ENCODE peak calls at places on chromosomes 12 and 14, in eight cellular contexts. W is SK-N-SH, L is DND-41, H is left ventricle myocardium inferior, N is heart right ventricle, B is neural crest cell, C is BE2C, I is IMR-90. X is an unnamed sample.

GRCh38 chr12:50618864-50619609 is 114.3 kb downstream of the DIP2B start:
- DNase-seq in C (no peak), W (no peak), B (no peak), I (peak), N (no peak), L (no peak), H (no peak), X (no peak)

GRCh38 chr12:90152897-90153624 is 444.4 kb upstream of the ATP2B1 start:
- DNase-seq in C (peak), B (peak), W (no peak), H (no peak), I (no peak), L (peak), N (no peak), X (no peak)

GRCh38 chr12:50326636-50327284 is 43.4 kb upstream of the LIMA1 start:
- DNase-seq in I (peak), C (no peak), H (no peak), W (no peak), B (no peak), L (no peak), N (no peak), X (no peak)

GRCh38 chr14:37792124-37792523 is 196.7 kb downstream of the TTC6 start:
- DNase-seq in C (no peak), N (no peak), B (no peak), W (no peak), L (no peak), I (no peak), H (no peak), X (no peak)

GRCh38 chr12:88258396-88258795 is 116.3 kb downstream of the TMTC3 start:
- DNase-seq in L (no peak), C (no peak), B (no peak), I (peak), N (no peak), H (no peak), W (no peak), X (no peak)

GRCh38 chr12:46377678-46378077 is 5.1 kb upstream of the SLC38A2 start:
- DNase-seq in N (no peak), L (no peak), C (no peak), H (no peak), W (no peak), I (peak), B (no peak), X (no peak)

GRCh38 chr12:113407931-113408585 is 4.4 kb upstream of the SDS start:
- DNase-seq in C (no peak), W (no peak), I (peak), N (no peak), B (no peak), L (no peak), H (no peak), X (no peak)

GRCh38 chr14:29243355-29243754 is 476.8 kb downstream of the FOXG1 start:
- DNase-seq in H (no peak), L (no peak), W (no peak), I (peak), C (no peak), B (no peak), N (no peak), X (no peak)

GRCh38 chr12:102298022-102298421 is 100.4 kb upstream of the PMCH start:
- DNase-seq in L (no peak), B (no peak), C (no peak), W (no peak), I (peak), N (no peak), H (no peak), X (no peak)

GRCh38 chr14:68271996-68272395 is 452.4 kb downstream of the RAD51B start:
- DNase-seq in N (no peak), W (no peak), H (no peak), C (no peak), L (no peak), I (no peak), B (no peak), X (no peak)

GRCh38 chr12:33605776-33606175 is 166.2 kb upstream of the SYT10 start:
- DNase-seq in C (no peak), H (no peak), N (no peak), I (no peak), L (no peak), W (peak), B (no peak), X (no peak)

GRCh38 chr12:42557586-42558172 is 31.9 kb downstream of the PRICKLE1 start:
- DNase-seq in C (no peak), L (no peak), I (peak), W (peak), B (no peak), H (no peak), N (no peak), X (no peak)

GRCh38 chr12:7642876-7643309 is 22.8 kb downstream of the APOBEC1 start:
- DNase-seq in N (no peak), C (no peak), B (peak), I (no peak), L (peak), H (no peak), W (no peak), X (no peak)

GRCh38 chr14:33839193-33840076 is 111.4 kb downstream of the EGLN3 start:
- DNase-seq in W (peak), B (peak), H (no peak), L (peak), I (peak), N (peak), C (peak), X (peak)

GRCh38 chr12:2183556-2184541 is 131.1 kb downstream of the CACNA1C start:
- DNase-seq in H (no peak), L (no peak), C (no peak), B (no peak), W (peak), N (no peak), I (peak), X (no peak)

GRCh38 chr14:49876563-49877127 is 16.2 kb upstream of the ARF6 start:
- DNase-seq in N (no peak), C (no peak), L (no peak), B (no peak), H (no peak), I (no peak), W (no peak), X (no peak)

GRCh38 chr12:116443706-116444589 is 115.2 kb upstream of the MAP1LC3B2 start:
- DNase-seq in H (no peak), W (no peak), L (peak), B (no peak), I (no peak), C (no peak), N (no peak), X (no peak)

GRCh38 chr12:31773223-31773750 is 44.5 kb upstream of the AMN1 start:
- DNase-seq in L (no peak), H (no peak), B (no peak), I (no peak), N (no peak), W (peak), C (no peak), X (no peak)

GRCh38 chr12:14362347-14362746 is 3.1 kb upstream of the ATF7IP start:
- DNase-seq in N (no peak), C (no peak), B (no peak), L (no peak), I (no peak), H (no peak), W (no peak), X (no peak)

GRCh38 chr12:14367097-14367661 is 1.7 kb downstream of the ATF7IP start:
- DNase-seq in H (no peak), W (no peak), L (no peak), B (no peak), N (no peak), C (no peak), I (peak), X (no peak)

GRCh38 chr12:14364583-14365271 is 755 bp upstream of the ATF7IP start:
- DNase-seq in I (no peak), C (no peak), N (no peak), W (no peak), L (no peak), B (no peak), H (no peak), X (no peak)

GRCh38 chr12:14366211-14366762 is 805 bp downstream of the ATF7IP start:
- DNase-seq in W (no peak), N (no peak), L (no peak), I (peak), H (no peak), C (no peak), B (no peak), X (no peak)

DNA sequence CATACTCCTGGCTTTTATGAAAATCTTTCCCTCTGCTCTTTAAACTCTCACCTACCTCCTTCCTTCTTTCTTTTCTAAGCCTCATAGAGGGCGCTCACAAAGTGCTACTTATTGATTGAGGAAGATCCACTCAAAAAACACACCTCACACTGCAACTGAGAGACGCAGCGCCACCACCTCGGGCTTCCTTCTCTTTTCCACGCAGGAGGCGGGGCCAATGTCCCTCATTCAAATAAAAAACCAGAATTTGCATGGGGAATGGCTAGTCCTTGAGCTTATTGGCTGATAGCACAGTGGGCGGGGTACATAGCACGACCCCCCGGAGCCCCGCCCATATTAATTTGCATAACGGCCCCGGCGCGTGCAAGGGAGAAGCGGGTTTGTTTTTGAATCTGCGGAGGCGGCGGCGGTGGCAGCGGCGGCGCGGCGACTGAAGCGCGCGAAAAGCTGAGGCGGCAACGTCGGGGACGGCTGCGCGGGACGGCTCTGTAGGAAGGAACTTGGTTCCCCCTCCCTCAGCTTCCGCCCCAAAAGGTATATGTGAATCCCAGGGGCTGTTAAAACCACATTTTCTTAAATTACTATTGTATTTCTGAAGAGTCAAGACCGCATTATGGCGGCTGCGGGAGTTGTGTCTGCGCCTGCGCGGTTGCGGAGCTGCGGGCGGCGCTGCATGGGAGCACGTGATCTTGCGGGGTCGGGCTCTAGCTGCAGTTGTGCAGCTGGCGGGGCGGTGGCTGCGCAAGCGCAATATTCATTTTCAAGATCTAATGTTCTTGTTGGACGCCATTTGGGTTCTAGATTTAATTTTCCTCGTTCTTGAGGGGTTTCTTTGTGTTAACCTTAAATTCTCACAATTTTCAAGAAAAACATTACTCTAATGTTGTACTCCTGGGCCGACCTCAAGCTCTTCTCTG is at the start of gene ATF7IP:
- DNase-seq in B (peak), N (peak), L (peak), H (peak), I (peak), C (peak), W (peak), X (peak)
- TF ChIP-seq CTCF in B (peak), N (no peak), L (peak), H (peak), I (peak), C (peak), W (peak), X (no peak)

DNA sequence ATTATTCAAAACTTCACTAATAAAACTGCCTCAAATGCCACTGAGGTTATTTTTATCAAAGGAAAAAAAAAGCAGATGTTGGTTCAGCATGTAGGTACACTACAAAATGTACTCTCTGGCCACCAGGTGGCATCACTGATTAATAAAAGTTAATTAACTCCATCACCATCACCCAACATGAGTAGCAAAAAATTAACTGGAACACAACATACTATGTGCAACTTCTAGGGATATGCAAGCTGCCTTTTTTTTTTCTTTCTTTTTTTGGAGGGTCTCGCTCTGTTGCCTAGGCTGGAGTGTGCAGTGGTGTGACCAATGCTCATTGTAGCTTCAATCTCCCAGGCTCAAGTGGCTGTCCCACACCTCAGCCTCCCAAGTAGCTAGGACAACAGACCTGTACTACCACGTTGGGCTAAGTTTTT is 43.8 kb upstream of the NR2C1 start:
- DNase-seq in W (peak), H (no peak), I (peak), B (peak), L (peak), C (peak), N (no peak), X (peak)
- TF ChIP-seq CTCF in W (peak), H (peak), I (peak), B (peak), L (peak), C (peak), N (peak), X (peak)

GRCh38 chr12:51821423-51822260 is 26.9 kb downstream of the FIGNL2 start:
- DNase-seq in L (peak), C (no peak), H (peak), I (no peak), W (no peak), B (no peak), N (peak), X (no peak)
- TF ChIP-seq CTCF in L (no peak), C (no peak), H (no peak), I (no peak), W (no peak), B (no peak), N (no peak), X (no peak)

DNA sequence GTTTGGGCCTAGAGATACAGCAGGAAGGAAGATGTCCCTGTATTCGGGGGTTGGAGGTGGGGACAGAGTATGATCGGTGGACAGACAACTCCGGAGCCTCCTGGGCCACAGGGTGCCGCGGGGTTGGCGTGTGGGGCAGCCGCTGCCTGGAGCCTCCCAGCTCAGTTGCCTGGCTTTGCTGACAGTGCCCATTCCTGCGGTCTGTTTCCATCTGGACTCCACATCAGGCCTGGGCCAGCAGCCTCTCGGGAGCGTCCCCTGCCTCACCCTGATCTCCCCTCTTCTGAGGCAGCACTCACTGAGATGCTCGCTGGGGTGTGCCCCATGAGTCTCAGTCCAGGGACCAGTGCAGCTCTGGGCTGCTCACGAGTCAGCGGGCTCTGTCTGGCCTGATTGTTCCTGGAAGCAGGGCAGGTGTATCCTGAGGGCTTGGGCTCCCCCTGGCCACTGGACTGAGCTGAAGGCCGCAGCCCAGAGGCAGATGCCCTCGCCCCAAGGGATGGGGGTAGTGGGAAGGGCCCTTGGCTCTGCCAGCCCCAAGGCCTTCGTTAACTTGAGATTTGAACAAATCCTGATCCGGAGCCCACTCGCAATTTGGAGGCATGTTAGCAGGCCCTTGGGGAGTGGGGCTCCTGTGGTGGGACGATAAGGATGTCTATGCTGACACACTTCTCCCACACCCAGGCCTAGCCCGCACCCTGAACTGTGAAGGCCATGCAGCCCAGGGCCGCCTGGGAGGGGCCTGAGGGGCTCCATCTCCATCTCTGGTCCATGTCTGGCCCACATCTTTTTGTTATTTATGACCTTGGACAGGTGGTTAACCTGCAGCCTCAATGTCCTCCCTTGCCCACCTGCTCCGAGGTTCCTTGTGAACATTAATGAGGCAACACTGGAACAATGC is 7.5 kb downstream of the HIP1R start:
- DNase-seq in W (peak), I (no peak), C (no peak), B (no peak), N (no peak), H (no peak), L (no peak), X (no peak)
- TF ChIP-seq CTCF in W (no peak), I (no peak), C (no peak), B (no peak), N (no peak), H (no peak), L (no peak), X (no peak)

GRCh38 chr12:69779928-69780327 is 41.3 kb downstream of the RAB3IP start:
- DNase-seq in I (peak), C (peak), B (peak), L (no peak), N (no peak), H (no peak), W (peak), X (no peak)
- TF ChIP-seq CTCF in I (peak), C (peak), B (peak), L (no peak), N (no peak), H (no peak), W (peak), X (no peak)

X was measured in pancreas.